ENCODE peak calls at places on chromosomes 16 and 17, in five cellular contexts. H is GM03348, M is neural crest cell, C is GM13976, B is AG04449. P is an unnamed sample.
A peak's percentile ranks its signal among the peaks of the same experiment; 100 is the strongest.

GRCh38 chr17:53818894-53819293 is 3.8 kb upstream of the KIF2B start:
- DNase-seq in H (no peak), M (no peak), C (no peak), B (no peak), P (no peak)

GRCh38 chr17:45645330-45645729 is 138.8 kb upstream of the CRHR1 start:
- DNase-seq in H (no peak), M (no peak), C (no peak), B (no peak), P (no peak)

GRCh38 chr17:7932483-7932891 is 481 bp downstream of the CNTROB start:
- DNase-seq in H (peak; percentile 53), M (no peak), C (peak; percentile 65), B (no peak), P (peak; percentile 79)

GRCh38 chr16:11333696-11334095 is 11.6 kb upstream of the RMI2 start:
- DNase-seq in H (no peak), M (no peak), C (no peak), B (no peak), P (no peak)

GRCh38 chr17:34980681-34981537 is 597 bp downstream of the LIG3 start:
- DNase-seq in H (peak; percentile 98), M (peak; percentile 52), C (peak; percentile 94), B (no peak), P (peak; percentile 84)

GRCh38 chr16:8935989-8936388 is 27.7 kb downstream of the USP7 start:
- DNase-seq in H (no peak), M (no peak), C (no peak), B (no peak), P (no peak)

GRCh38 chr16:86874141-86874540 is 295.8 kb downstream of the FOXL1 start:
- DNase-seq in H (peak; percentile 68), M (peak; percentile 48), C (peak; percentile 54), B (no peak), P (peak; percentile 42)

GRCh38 chr17:82219083-82219482 is 6.4 kb upstream of the CCDC57 start:
- DNase-seq in H (no peak), M (no peak), C (no peak), B (no peak), P (no peak)

GRCh38 chr17:1374426-1375177 is 25.4 kb downstream of the YWHAE start:
- DNase-seq in H (no peak), M (no peak), C (no peak), B (no peak), P (no peak)

GRCh38 chr16:30553396-30553899 is 4.7 kb downstream of the ZNF764 start:
- DNase-seq in H (no peak), M (no peak), C (no peak), B (no peak), P (peak; percentile 88)

GRCh38 chr17:44605116-44605505 is 47.8 kb downstream of the FZD2 start:
- DNase-seq in H (no peak), M (no peak), C (no peak), B (no peak), P (no peak)

GRCh38 chr17:51427259-51428255 is 167.2 kb downstream of the UTP18 start:
- DNase-seq in H (no peak), M (no peak), C (peak; percentile 51), B (no peak), P (no peak)

GRCh38 chr17:67107811-67108210 is 63.5 kb downstream of the CACNG1 start:
- DNase-seq in H (peak; percentile 50), M (no peak), C (no peak), B (no peak), P (no peak)

GRCh38 chr17:77692571-77693161 is 265.8 kb upstream of the TNRC6C start:
- DNase-seq in H (peak; percentile 39), M (no peak), C (no peak), B (no peak), P (no peak)

GRCh38 chr16:79895917-79896203 is 295.3 kb upstream of the MAF start:
- DNase-seq in H (no peak), M (no peak), C (no peak), B (no peak), P (no peak)

GRCh38 chr17:56172517-56172982 is 19.3 kb downstream of the ANKFN1 start:
- DNase-seq in H (no peak), M (no peak), C (no peak), B (no peak), P (no peak)

GRCh38 chr17:62869885-62870580 is 61.9 kb upstream of the MARCHF10 start:
- DNase-seq in H (peak; percentile 41), M (peak; percentile 32), C (peak; percentile 29), B (peak; percentile 85), P (no peak)

GRCh38 chr17:20072692-20072992 is 63.5 kb downstream of the SPECC1 start:
- DNase-seq in H (no peak), M (no peak), C (no peak), B (no peak), P (no peak)

P was measured in OCI-M1.